ENCODE peak calls at places on chromosomes 3 and 15, in six cellular contexts. E is stimulated activated effector memory CD8-positive, alpha-beta T cell treated with anti-CD3 and anti-CD28 coated beads, Interleukin-12 subunit alpha, Interleukin-12 subunit beta, amount 100 ng/mL, for 72 hours; D is GM12865; Q is islet precursor cell; L is astrocyte; C is CD8-positive, alpha-beta memory T cell. Z is an unnamed sample.

GRCh38 chr15:90002428-90002844 is 1.3 kb downstream of the ZNF710 start:
- DNase-seq in C (peak), L (peak), D (peak), E (no peak), Q (peak), Z (no peak)

GRCh38 chr3:138399766-138400165 is 34.6 kb upstream of the ESYT3 start:
- DNase-seq in C (no peak), L (no peak), D (no peak), Q (no peak), E (no peak), Z (no peak)

GRCh38 chr3:13288732-13289718 is 131.1 kb downstream of the NUP210 start:
- DNase-seq in Q (no peak), L (peak), C (no peak), D (no peak), E (no peak), Z (no peak)

GRCh38 chr3:150081084-150081483 is 110.4 kb upstream of the PFN2 start:
- DNase-seq in D (no peak), L (peak), C (no peak), Q (no peak), E (no peak), Z (no peak)

GRCh38 chr15:42939841-42940240 is 19.3 kb upstream of the TTBK2 start:
- DNase-seq in Q (peak), L (no peak), D (no peak), E (no peak), C (no peak), Z (no peak)

GRCh38 chr3:106913111-106913698 is 464.0 kb upstream of the CCDC54 start:
- DNase-seq in L (peak), D (no peak), C (no peak), Q (peak), E (no peak), Z (no peak)

GRCh38 chr15:83869329-83869728 is 215.4 kb downstream of the ADAMTSL3 start:
- DNase-seq in Q (peak), D (no peak), L (no peak), E (no peak), C (no peak), Z (no peak)

GRCh38 chr3:195911946-195912270 is 3.6 kb upstream of the TNK2 start:
- DNase-seq in L (no peak), Q (peak), C (no peak), E (no peak), D (no peak), Z (no peak)

GRCh38 chr3:29637093-29637492 is 356.2 kb downstream of the RBMS3 start:
- DNase-seq in C (no peak), E (no peak), D (peak), L (no peak), Q (no peak), Z (no peak)

GRCh38 chr3:182544542-182544941 is 248.8 kb upstream of the ATP11B start:
- DNase-seq in L (no peak), C (no peak), D (no peak), Q (no peak), E (no peak), Z (no peak)

GRCh38 chr15:73991260-73991659 is 835 bp downstream of the STOML1 start:
- DNase-seq in D (no peak), L (no peak), Q (no peak), E (no peak), C (no peak), Z (no peak)

GRCh38 chr15:65110676-65111292 is 4.2 kb downstream of the UBAP1L start:
- DNase-seq in E (no peak), C (no peak), D (no peak), Q (peak), L (peak), Z (no peak)

GRCh38 chr3:108602249-108602934 is 12.9 kb downstream of the DZIP3 start:
- DNase-seq in C (peak), Q (peak), D (no peak), E (no peak), L (no peak), Z (no peak)

GRCh38 chr3:196968233-196969000 is at the start of gene PIGZ:
- DNase-seq in E (peak), C (no peak), L (no peak), D (peak), Q (peak), Z (peak)

Z was measured in GF-D8.